ENCODE peak calls at places on chromosomes 5 and 9, in seven cellular contexts. A, N, V, K, S, I and C are unnamed samples.

GRCh38 chr5:124888622-124889521 is 142.4 kb upstream of the ZNF608 start:
- DNase-seq in K (no peak), S (no peak), N (no peak), I (no peak), A (no peak), V (no peak), C (no peak)

GRCh38 chr9:17807670-17808282 is 228.9 kb downstream of the SH3GL2 start:
- DNase-seq in S (no peak), V (no peak), A (peak), K (no peak), N (no peak), I (no peak), C (no peak)

GRCh38 chr5:57817924-57818323 is 335.3 kb upstream of the ACTBL2 start:
- DNase-seq in I (no peak), V (no peak), S (no peak), K (no peak), A (no peak), N (no peak), C (no peak)

GRCh38 chr9:36881316-36882116 is 152.6 kb downstream of the PAX5 start:
- DNase-seq in V (no peak), N (no peak), A (no peak), I (no peak), S (no peak), K (no peak), C (no peak)

GRCh38 chr5:158022844-158023243 is 163.9 kb upstream of the CLINT1 start:
- DNase-seq in K (no peak), I (no peak), A (no peak), V (no peak), S (no peak), N (no peak), C (no peak)

GRCh38 chr9:27198175-27198574 is 89.2 kb downstream of the TEK start:
- DNase-seq in A (no peak), I (no peak), K (no peak), S (no peak), V (no peak), N (no peak), C (no peak)

GRCh38 chr5:385321-385720 is 57.7 kb upstream of the EXOC3 start:
- DNase-seq in N (no peak), K (no peak), S (no peak), A (no peak), V (no peak), I (no peak), C (no peak)

GRCh38 chr9:101480386-101480785 is 44.8 kb upstream of the ALDOB start:
- DNase-seq in S (no peak), N (no peak), K (no peak), V (no peak), A (peak), I (no peak), C (no peak)

GRCh38 chr9:136336156-136336860 is 9.0 kb downstream of the GPSM1 start:
- DNase-seq in K (no peak), V (no peak), I (no peak), N (no peak), A (no peak), S (no peak), C (no peak)

GRCh38 chr5:168843277-168843997 is 264.3 kb upstream of the PANK3 start:
- DNase-seq in S (no peak), N (no peak), K (no peak), V (no peak), A (no peak), I (no peak), C (no peak)

GRCh38 chr5:2997179-2997578 is 245.7 kb upstream of the IRX2 start:
- DNase-seq in N (no peak), A (no peak), V (no peak), K (no peak), I (no peak), S (no peak), C (no peak)

GRCh38 chr9:132516301-132516700 is 66.1 kb upstream of the BARHL1 start:
- DNase-seq in I (no peak), V (no peak), K (no peak), N (no peak), S (no peak), A (no peak), C (no peak)

GRCh38 chr9:123568691-123569342 is 212.8 kb downstream of the CRB2 start:
- DNase-seq in S (no peak), N (no peak), K (no peak), I (no peak), V (no peak), A (no peak), C (no peak)

GRCh38 chr5:138186002-138186447 is 7.1 kb downstream of the KIF20A start:
- DNase-seq in A (no peak), K (no peak), S (no peak), V (no peak), I (no peak), N (no peak), C (no peak)

GRCh38 chr5:143235423-143235822 is 168.1 kb downstream of the NR3C1 start:
- DNase-seq in S (no peak), V (no peak), N (no peak), K (no peak), A (no peak), I (no peak), C (no peak)

GRCh38 chr9:23598994-23599393 is 227.0 kb downstream of the ELAVL2 start:
- DNase-seq in S (no peak), A (no peak), V (no peak), K (no peak), N (no peak), I (no peak), C (no peak)

GRCh38 chr5:76162335-76162734 is 79.2 kb downstream of the SV2C start:
- DNase-seq in N (no peak), I (no peak), K (no peak), S (no peak), V (no peak), A (no peak), C (no peak)

GRCh38 chr5:56191646-56192045 is 41.5 kb downstream of the ANKRD55 start:
- DNase-seq in V (no peak), N (no peak), A (no peak), K (no peak), S (no peak), I (no peak), C (no peak)

GRCh38 chr9:121369595-121370265 is at the start of gene STOM:
- DNase-seq in V (no peak), A (peak), I (peak), N (peak), S (peak), K (no peak), C (no peak)

GRCh38 chr5:35194636-35195471 is 35.4 kb downstream of the PRLR start:
- DNase-seq in I (no peak), N (no peak), A (peak), K (no peak), S (no peak), V (no peak), C (no peak)

GRCh38 chr9:134735441-134736175 is 94.0 kb downstream of the COL5A1 start:
- DNase-seq in N (no peak), I (no peak), V (no peak), K (no peak), A (peak), S (no peak), C (no peak)

GRCh38 chr5:75523275-75523674 is 11.6 kb downstream of the POLK start:
- DNase-seq in N (no peak), A (no peak), K (no peak), I (no peak), V (no peak), S (no peak), C (no peak)

GRCh38 chr5:30505014-30505886 is 688.2 kb upstream of the CDH6 start:
- DNase-seq in A (no peak), N (no peak), V (no peak), I (no peak), S (no peak), K (no peak), C (no peak)

GRCh38 chr5:73558950-73559349 is 6.5 kb downstream of the ANKRA2 start:
- DNase-seq in S (no peak), A (no peak), K (no peak), N (no peak), I (no peak), V (no peak), C (no peak)

GRCh38 chr9:126700903-126701819 is 87.4 kb downstream of the LMX1B start:
- DNase-seq in K (no peak), V (no peak), S (no peak), I (no peak), A (no peak), N (no peak), C (no peak)

GRCh38 chr9:100222674-100223073 is 123.6 kb downstream of the INVS start:
- DNase-seq in I (no peak), S (no peak), A (no peak), V (no peak), N (no peak), K (no peak), C (no peak)

GRCh38 chr5:178839319-178839704 is 20.4 kb upstream of the ZNF354B start:
- DNase-seq in K (no peak), A (peak), S (no peak), V (no peak), I (peak), N (no peak), C (peak)

GRCh38 chr5:94471496-94471895 is 146.9 kb downstream of the KIAA0825 start:
- DNase-seq in V (no peak), A (no peak), N (no peak), S (no peak), K (no peak), I (no peak), C (no peak)